ENCODE peak calls at places on chromosomes 6 and 20, in five cellular contexts. C is Peyer's patch; P is CD8-positive, alpha-beta memory T cell; N is BJ; G is brain microvascular endothelial cell. I is an unnamed sample.

GRCh38 chr6:130417951-130418350 is 52.1 kb downstream of the TMEM200A start:
- DNase-seq in C (no peak), P (no peak), N (no peak), G (peak), I (peak)

GRCh38 chr6:44675449-44675848 is 287.9 kb downstream of the CDC5L start:
- DNase-seq in C (no peak), P (no peak), N (no peak), G (no peak), I (no peak)

GRCh38 chr6:98833101-98834059 is 994 bp upstream of the POU3F2 start:
- DNase-seq in C (no peak), P (no peak), N (no peak), G (no peak), I (peak)

GRCh38 chr6:114783083-114783482 is 440.3 kb upstream of the HS3ST5 start:
- DNase-seq in C (no peak), P (no peak), N (no peak), G (no peak), I (peak)

GRCh38 chr6:97423190-97423589 is 140.2 kb upstream of the MMS22L start:
- DNase-seq in C (no peak), P (no peak), N (no peak), G (no peak), I (no peak)

GRCh38 chr6:11848852-11849731 is 70.5 kb upstream of the ADTRP start:
- DNase-seq in C (no peak), P (no peak), N (no peak), G (peak), I (peak)

GRCh38 chr6:56491606-56492328 is 150.9 kb downstream of the DST start:
- DNase-seq in C (no peak), P (no peak), N (no peak), G (peak), I (no peak)

GRCh38 chr20:32804817-32805216 is 14.9 kb upstream of the MAPRE1 start:
- DNase-seq in C (no peak), P (no peak), N (no peak), G (no peak), I (no peak)

GRCh38 chr20:24738981-24739633 is 210.0 kb upstream of the CST7 start:
- DNase-seq in C (no peak), P (no peak), N (no peak), G (no peak), I (no peak)

GRCh38 chr6:149694926-149695325 is 23.0 kb downstream of the LATS1 start:
- DNase-seq in C (no peak), P (no peak), N (no peak), G (no peak), I (no peak)

GRCh38 chr6:28658475-28659249 is 133.0 kb downstream of the GPX5 start:
- DNase-seq in C (no peak), P (no peak), N (no peak), G (no peak), I (peak)

GRCh38 chr6:28659250-28659566 is 133.5 kb downstream of the GPX5 start:
- DNase-seq in C (no peak), P (no peak), N (no peak), G (no peak), I (peak)

GRCh38 chr6:28657367-28657755 is 131.7 kb downstream of the GPX5 start:
- DNase-seq in C (no peak), P (no peak), N (no peak), G (no peak), I (peak)

GRCh38 chr6:28656715-28657114 is 131.0 kb downstream of the GPX5 start:
- DNase-seq in C (no peak), P (no peak), N (no peak), G (no peak), I (no peak)

DNA sequence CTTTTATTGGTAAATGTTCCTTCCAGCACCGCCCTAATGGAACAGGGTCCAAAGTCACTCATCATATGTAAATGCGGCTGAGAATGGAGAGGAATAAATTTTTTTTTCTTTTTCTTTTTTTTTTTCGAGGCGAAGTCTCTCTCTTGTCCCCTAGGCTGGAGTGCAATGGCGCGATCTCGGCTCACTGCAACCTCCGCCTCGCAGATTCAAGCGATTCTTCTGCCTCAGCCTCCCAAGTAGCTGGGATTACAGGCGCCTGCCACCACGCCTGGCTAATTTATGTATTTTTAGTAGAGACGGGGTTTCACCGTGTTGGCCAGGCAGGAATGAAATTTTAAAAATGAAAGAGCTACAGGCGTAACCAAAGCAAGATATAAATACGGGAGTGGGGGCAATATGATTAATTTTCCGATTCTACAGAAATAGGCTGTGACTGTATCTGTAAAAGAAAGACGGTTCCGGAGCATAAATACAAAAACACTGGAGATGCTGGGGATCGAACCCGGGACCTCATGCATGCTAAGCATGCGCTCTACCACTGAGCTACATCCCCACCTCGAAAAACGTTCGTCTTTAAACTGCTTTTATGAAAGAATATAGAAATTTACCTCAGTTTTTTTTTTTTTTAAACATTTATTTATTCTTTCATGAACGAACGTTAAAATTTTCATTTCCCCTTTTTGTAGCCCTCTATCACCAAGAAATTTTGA is 132.2 kb downstream of the GPX5 start:
- DNase-seq in C (no peak), P (no peak), N (peak), G (peak), I (peak)
- H3K4me3 ChIP-seq in C (peak), P (peak), N (peak), G (peak), I (peak)

GRCh38 chr6:73455865-73456629 is 4.0 kb upstream of the CGAS start:
- DNase-seq in C (no peak), P (no peak), N (no peak), G (no peak), I (peak)

GRCh38 chr6:73452107-73452461 is at the start of gene CGAS:
- DNase-seq in C (peak), P (peak), N (peak), G (no peak), I (peak)

DNA sequence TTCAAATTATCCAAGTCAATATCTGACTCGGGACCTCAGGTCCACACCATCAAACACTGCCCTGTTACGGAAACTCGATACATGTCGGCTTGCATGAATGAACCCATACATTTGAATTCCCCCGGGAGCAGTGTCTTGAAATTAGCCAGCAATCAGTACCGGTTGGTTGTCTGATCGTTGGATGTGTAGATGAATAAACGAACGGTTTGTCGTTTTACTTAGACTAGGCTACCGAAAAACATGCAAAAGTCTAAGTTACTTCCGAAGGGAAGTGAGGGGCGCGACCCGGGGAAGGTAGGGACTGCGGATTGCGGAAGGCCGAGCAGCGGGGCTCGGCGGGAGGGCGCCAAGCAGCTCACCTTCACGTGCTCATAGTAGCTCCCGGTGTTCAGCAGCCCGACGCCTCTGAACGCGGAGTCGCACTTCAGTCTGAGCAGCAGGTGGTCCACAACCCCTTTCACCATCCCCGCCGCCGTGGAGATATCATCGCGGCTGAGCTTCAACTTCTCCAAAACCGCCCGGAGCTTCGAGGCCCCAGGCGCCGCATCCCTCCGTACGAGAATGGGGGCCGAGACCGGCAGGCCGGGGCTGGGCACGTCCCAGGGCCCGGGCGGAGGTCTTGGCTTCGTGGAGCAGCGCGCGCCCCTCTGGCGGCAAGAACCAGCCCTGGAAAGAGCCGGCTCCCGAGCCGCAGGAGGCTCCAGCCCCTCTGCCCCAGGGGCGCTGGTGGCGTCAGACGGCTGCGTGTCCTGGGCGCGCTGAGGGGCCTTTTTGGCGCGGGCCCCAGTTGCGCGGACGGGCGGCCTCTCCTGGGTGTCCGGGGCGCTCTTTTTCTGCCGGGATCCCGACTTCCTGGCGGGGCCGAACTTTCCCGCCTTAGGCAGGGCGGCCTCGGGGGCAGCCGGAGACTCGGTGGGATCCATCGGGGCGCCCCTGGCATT is 661 bp downstream of the CGAS start:
- DNase-seq in C (peak), P (peak), N (no peak), G (peak), I (peak)
- H3K4me3 ChIP-seq in C (peak), P (peak), N (peak), G (peak), I (peak)

DNA sequence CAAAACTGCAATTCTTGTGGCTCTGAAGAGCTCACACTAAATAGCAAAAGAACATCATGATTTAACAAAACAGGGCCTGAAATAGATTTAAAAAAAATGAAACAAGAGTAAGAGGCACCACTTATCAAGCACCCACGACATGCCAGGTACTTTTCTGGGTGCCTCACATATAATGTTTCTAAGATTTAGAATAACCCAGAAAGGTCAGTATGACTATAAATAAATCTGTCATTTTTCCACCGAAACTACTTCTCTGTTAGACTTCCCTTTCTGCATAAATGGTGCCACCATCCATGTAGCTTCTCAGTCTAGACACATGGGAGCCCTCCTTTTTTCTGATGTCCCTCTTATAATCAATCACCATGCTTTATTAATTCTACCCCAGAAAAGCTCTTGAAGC is 652.4 kb upstream of the CHD6 start:
- DNase-seq in C (no peak), P (no peak), N (no peak), G (no peak), I (no peak)
- H3K4me3 ChIP-seq in C (no peak), P (no peak), N (no peak), G (no peak), I (no peak)

DNA sequence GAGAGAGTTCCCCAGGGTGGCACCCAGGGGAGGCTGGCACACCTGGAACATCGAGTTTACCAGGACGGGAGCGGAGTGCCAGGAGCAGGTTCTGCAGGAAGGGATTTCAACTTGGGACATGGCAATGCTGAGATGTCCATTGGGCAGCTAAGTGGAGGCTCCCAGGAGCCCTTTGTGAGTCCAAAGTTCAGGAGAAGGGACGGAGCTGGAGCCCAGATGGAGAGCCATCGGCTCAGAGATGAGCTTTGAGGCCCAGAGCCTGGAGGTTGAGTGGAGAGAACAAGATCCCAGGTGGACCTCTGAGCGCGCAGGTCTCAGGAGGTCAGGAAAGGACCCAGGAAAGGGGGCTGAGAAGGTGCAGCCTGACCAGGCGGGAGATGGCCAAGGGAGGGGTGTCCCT is 67.5 kb upstream of the AFDN start:
- DNase-seq in C (no peak), P (no peak), N (no peak), G (no peak), I (no peak)
- H3K4me3 ChIP-seq in C (no peak), P (no peak), N (no peak), G (no peak), I (no peak)

GRCh38 chr6:157145656-157146285 is 177.5 kb downstream of the TMEM242 start:
- DNase-seq in C (no peak), P (no peak), N (no peak), G (peak), I (no peak)

GRCh38 chr6:157144861-157145260 is 178.5 kb downstream of the TMEM242 start:
- DNase-seq in C (no peak), P (no peak), N (no peak), G (no peak), I (no peak)

GRCh38 chr6:157148391-157149323 is 174.7 kb downstream of the TMEM242 start:
- DNase-seq in C (no peak), P (no peak), N (peak), G (peak), I (peak)

GRCh38 chr6:157143171-157143884 is 180.0 kb downstream of the TMEM242 start:
- DNase-seq in C (no peak), P (peak), N (no peak), G (peak), I (peak)

GRCh38 chr6:157143885-157144795 is 179.2 kb downstream of the TMEM242 start:
- DNase-seq in C (no peak), P (no peak), N (no peak), G (peak), I (peak)
- H3K4me3 ChIP-seq in C (no peak), P (no peak), N (no peak), G (no peak), I (no peak)

GRCh38 chr6:51675020-51675419 is 412.4 kb downstream of the PKHD1 start:
- DNase-seq in C (no peak), P (no peak), N (no peak), G (no peak), I (no peak)
- H3K4me3 ChIP-seq in C (no peak), P (no peak), N (no peak), G (no peak), I (no peak)

GRCh38 chr6:67224989-67225388 is 1410.1 kb upstream of the ADGRB3 start:
- DNase-seq in C (no peak), P (no peak), N (no peak), G (no peak), I (no peak)
- H3K4me3 ChIP-seq in C (no peak), P (no peak), N (no peak), G (no peak), I (no peak)

I was measured in adipocyte.